ENCODE peak calls at places on chromosomes 2 and 18, in six cellular contexts. O is ovary, L is activated B cell treated with CpG ODN at 0.5 μM for 24 hours, Y is K562, R is GM23338, F is endothelial cell. E is an unnamed sample.
A peak's percentile ranks its signal among the peaks of the same experiment; 100 is the strongest.

GRCh38 chr2:109635426-109636289 is 21.5 kb downstream of the SOWAHC start:
- DNase-seq in Y (no peak), F (no peak), L (no peak), R (no peak), O (no peak), E (no peak)

GRCh38 chr2:190350371-190350770 is 7.0 kb downstream of the INPP1 start:
- DNase-seq in F (no peak), R (no peak), Y (no peak), O (no peak), L (no peak), E (no peak)

GRCh38 chr2:13585732-13586131 is 869.0 kb downstream of the TRIB2 start:
- DNase-seq in O (no peak), L (no peak), R (no peak), F (no peak), Y (no peak), E (no peak)

GRCh38 chr2:230898016-230898415 is 27.0 kb downstream of the GPR55 start:
- DNase-seq in Y (no peak), O (peak; percentile 3), F (no peak), R (no peak), L (peak; percentile 9), E (no peak)

GRCh38 chr18:34647251-34647650 is 62.8 kb upstream of the DTNA start:
- DNase-seq in R (peak; percentile 89), F (no peak), Y (peak; percentile 11), L (no peak), O (no peak), E (no peak)

GRCh38 chr2:169732583-169733358 is 861 bp upstream of the KLHL23 start:
- DNase-seq in F (no peak), R (no peak), O (no peak), Y (no peak), L (no peak), E (no peak)

GRCh38 chr2:42142476-42143184 is 26.5 kb upstream of the EML4 start:
- DNase-seq in F (no peak), R (no peak), Y (no peak), O (no peak), L (no peak), E (no peak)

GRCh38 chr2:159797468-159798375 is at the start of gene CD302:
- DNase-seq in O (peak; percentile 82), L (peak; percentile 33), Y (peak; percentile 38), R (peak; percentile 74), F (peak; percentile 60), E (peak; percentile 83)

GRCh38 chr2:64404743-64405142 is 49.2 kb upstream of the LGALSL start:
- DNase-seq in R (peak; percentile 81), F (peak; percentile 64), Y (peak; percentile 49), O (peak; percentile 68), L (no peak), E (no peak)

GRCh38 chr18:26017929-26018328 is 72.5 kb downstream of the SS18 start:
- DNase-seq in F (no peak), Y (no peak), O (no peak), R (no peak), L (no peak), E (peak; percentile 6)

GRCh38 chr2:164371916-164372315 is 249.4 kb downstream of the GRB14 start:
- DNase-seq in R (no peak), L (no peak), O (no peak), F (no peak), Y (no peak), E (no peak)

GRCh38 chr2:208278549-208278948 is 12.5 kb downstream of the PIKFYVE start:
- DNase-seq in F (no peak), O (no peak), Y (no peak), R (no peak), L (no peak), E (no peak)

GRCh38 chr2:128685841-128686497 is 367.3 kb upstream of the HS6ST1 start:
- DNase-seq in L (no peak), F (no peak), Y (no peak), O (no peak), R (no peak), E (peak; percentile 2)

GRCh38 chr2:233061007-233061590 is 957 bp downstream of the INPP5D start:
- DNase-seq in Y (no peak), F (no peak), R (no peak), O (no peak), L (peak; percentile 56), E (peak; percentile 75)

GRCh38 chr18:9321709-9322108 is 12.9 kb upstream of the TWSG1 start:
- DNase-seq in O (no peak), Y (no peak), F (no peak), L (no peak), R (no peak), E (no peak)

GRCh38 chr2:125745514-125745913 is 910.4 kb upstream of the GYPC start:
- DNase-seq in O (no peak), F (peak; percentile 70), Y (no peak), L (no peak), R (peak; percentile 73), E (no peak)

GRCh38 chr2:173872714-173873113 is 92.5 kb downstream of the SP3 start:
- DNase-seq in L (no peak), F (no peak), O (no peak), R (no peak), Y (no peak), E (no peak)

GRCh38 chr18:51561821-51562220 is 364.3 kb upstream of the MEX3C start:
- DNase-seq in O (no peak), F (no peak), L (no peak), Y (no peak), R (no peak), E (no peak)

GRCh38 chr18:7388752-7389151 is 157.9 kb downstream of the LRRC30 start:
- DNase-seq in R (no peak), Y (no peak), O (no peak), F (no peak), L (no peak), E (no peak)

GRCh38 chr2:119516121-119516520 is 8.2 kb downstream of the SCTR start:
- DNase-seq in O (no peak), L (no peak), Y (no peak), F (no peak), R (no peak), E (no peak)
- TF ChIP-seq CTCF in O (no peak), L (no peak), Y (no peak), F (no peak), R (no peak), E (no peak)

GRCh38 chr2:214192711-214193110 is 218.1 kb upstream of the VWC2L start:
- DNase-seq in R (no peak), O (no peak), Y (no peak), L (no peak), F (no peak), E (no peak)

GRCh38 chr2:214196260-214196659 is 214.6 kb upstream of the VWC2L start:
- DNase-seq in L (no peak), F (no peak), R (no peak), O (no peak), Y (no peak), E (no peak)

GRCh38 chr2:214193943-214194342 is 216.9 kb upstream of the VWC2L start:
- DNase-seq in R (no peak), Y (no peak), F (no peak), L (no peak), O (no peak), E (no peak)
- TF ChIP-seq CTCF in R (no peak), Y (no peak), F (no peak), L (no peak), O (no peak), E (no peak)

DNA sequence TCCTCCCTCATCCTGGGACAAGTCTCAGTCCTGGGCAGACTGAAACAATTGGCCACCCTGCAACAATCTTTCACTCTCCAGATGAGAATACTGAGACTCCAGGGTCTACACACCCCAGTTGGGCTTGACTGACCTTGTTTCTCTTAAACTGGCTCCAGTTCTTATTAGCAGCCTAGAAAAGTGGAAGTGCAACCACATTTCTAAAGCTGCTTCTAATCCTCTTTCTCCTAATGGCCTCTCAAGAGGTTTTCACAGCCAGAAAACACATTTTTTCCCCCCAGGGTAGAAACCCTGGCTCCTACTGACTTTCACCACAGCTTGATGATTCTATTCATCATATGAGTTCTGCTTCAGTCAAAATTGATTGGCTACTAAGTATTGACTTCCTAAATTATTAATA is 45.8 kb downstream of the SLC4A5 start:
- DNase-seq in R (no peak), L (no peak), F (no peak), Y (no peak), O (no peak), E (peak; percentile 44)
- TF ChIP-seq CTCF in R (no peak), L (no peak), F (no peak), Y (no peak), O (no peak), E (no peak)

GRCh38 chr2:222861411-222862067 is 703 bp downstream of the ACSL3 start:
- DNase-seq in Y (peak; percentile 61), R (no peak), O (peak; percentile 68), L (no peak), F (peak; percentile 16), E (peak; percentile 62)

GRCh38 chr2:222864296-222864695 is 3.5 kb downstream of the ACSL3 start:
- DNase-seq in O (no peak), F (no peak), L (no peak), Y (no peak), R (peak; percentile 83), E (no peak)

GRCh38 chr2:222860740-222861410 is at the start of gene ACSL3:
- DNase-seq in F (peak; percentile 99), O (peak; percentile 94), L (peak; percentile 90), R (peak; percentile 97), Y (peak; percentile 89), E (peak; percentile 98)

GRCh38 chr2:222862915-222863544 is 2.2 kb downstream of the ACSL3 start:
- DNase-seq in R (no peak), Y (no peak), F (no peak), L (no peak), O (no peak), E (no peak)

GRCh38 chr2:222862068-222862914 is 1.5 kb downstream of the ACSL3 start:
- DNase-seq in Y (no peak), R (no peak), F (no peak), L (no peak), O (no peak), E (peak; percentile 25)
- TF ChIP-seq CTCF in Y (peak; percentile 21), R (no peak), F (no peak), L (no peak), O (no peak), E (no peak)

GRCh38 chr2:60517441-60517840 is 36.0 kb downstream of the BCL11A start:
- DNase-seq in R (no peak), O (no peak), F (no peak), Y (no peak), L (no peak), E (no peak)

GRCh38 chr2:60514886-60515407 is 38.5 kb downstream of the BCL11A start:
- DNase-seq in O (no peak), R (no peak), Y (no peak), L (no peak), F (no peak), E (no peak)

GRCh38 chr2:60516826-60517225 is 36.6 kb downstream of the BCL11A start:
- DNase-seq in Y (no peak), O (no peak), R (no peak), L (no peak), F (no peak), E (no peak)

GRCh38 chr2:60516383-60516811 is 37.1 kb downstream of the BCL11A start:
- DNase-seq in O (no peak), L (no peak), R (no peak), Y (no peak), F (no peak), E (no peak)

DNA sequence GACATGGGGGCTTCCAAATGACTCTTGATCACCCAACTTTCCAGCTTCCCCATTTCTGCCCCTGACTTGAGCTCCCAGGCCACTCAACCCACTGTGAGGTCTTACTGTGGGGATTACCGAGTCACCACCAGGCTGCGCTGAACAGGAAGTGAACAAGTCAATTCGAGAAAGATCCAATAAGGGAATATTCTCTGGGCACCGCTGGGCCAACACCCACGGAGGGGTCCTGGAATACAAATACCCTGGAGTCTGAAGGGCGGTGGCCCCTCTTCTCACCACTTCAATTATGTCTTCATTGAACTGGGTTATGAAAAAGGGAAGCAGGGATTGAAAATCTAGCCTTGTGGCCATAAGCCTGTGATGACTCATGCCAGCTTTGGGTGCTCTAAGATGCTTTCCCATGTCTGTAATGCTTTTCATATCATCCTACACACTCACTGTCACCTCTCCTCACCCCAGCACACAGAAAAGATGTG is 37.7 kb downstream of the BCL11A start:
- DNase-seq in O (no peak), Y (no peak), F (no peak), R (no peak), L (peak; percentile 57), E (peak; percentile 71)
- TF ChIP-seq CTCF in O (no peak), Y (no peak), F (no peak), R (peak; percentile 12), L (no peak), E (no peak)